ENCODE peak calls at places on chromosomes 2 and 18, in nine cellular contexts. W, U, B, Z, Y, E, H, O and M are unnamed samples.

GRCh38 chr2:9800975-9801723 is 42.1 kb upstream of the TAF1B start:
- DNase-seq in Z (peak; percentile 36), B (peak; percentile 72), W (no peak), Y (no peak), U (no peak), O (no peak), H (no peak), E (peak; percentile 28), M (no peak)

GRCh38 chr2:139684286-139684860 is 904.2 kb upstream of the NXPH2 start:
- DNase-seq in E (no peak), O (no peak), U (no peak), Z (no peak), H (no peak), W (no peak), B (no peak), Y (no peak), M (peak; percentile 98)

GRCh38 chr2:196808281-196808680 is 874 bp downstream of the C2orf66 start:
- DNase-seq in W (no peak), H (no peak), Y (no peak), U (no peak), E (no peak), O (no peak), Z (no peak), B (no peak), M (no peak)

GRCh38 chr2:129469881-129470280 is 509.6 kb upstream of the RAB6C start:
- DNase-seq in H (no peak), W (no peak), E (no peak), Z (no peak), B (no peak), Y (no peak), O (no peak), U (no peak), M (no peak)

GRCh38 chr18:11004294-11004693 is 145.1 kb downstream of the PIEZO2 start:
- DNase-seq in Y (no peak), E (peak; percentile 3), U (no peak), H (no peak), B (no peak), W (no peak), O (no peak), Z (no peak), M (no peak)

GRCh38 chr2:201127570-201127969 is 11.6 kb downstream of the CFLAR start:
- DNase-seq in U (no peak), W (no peak), B (peak; percentile 74), Y (peak; percentile 75), Z (no peak), O (no peak), H (no peak), E (peak; percentile 71), M (peak; percentile 95)

GRCh38 chr2:21770787-21771186 is 647.0 kb downstream of the TDRD15 start:
- DNase-seq in H (no peak), Y (no peak), E (no peak), W (no peak), B (no peak), U (no peak), Z (no peak), O (no peak), M (no peak)

GRCh38 chr2:30731706-30732105 is 75.5 kb downstream of the CAPN13 start:
- DNase-seq in U (no peak), W (no peak), Y (no peak), B (no peak), Z (no peak), E (no peak), O (no peak), H (no peak), M (no peak)

GRCh38 chr18:49723648-49724180 is 89.6 kb downstream of the ACAA2 start:
- DNase-seq in Z (no peak), W (no peak), E (no peak), U (no peak), O (no peak), H (no peak), B (no peak), Y (no peak), M (no peak)

GRCh38 chr2:8677646-8678592 is 3.9 kb upstream of the ID2 start:
- DNase-seq in O (no peak), E (peak; percentile 67), Z (no peak), B (peak; percentile 73), W (peak; percentile 70), H (peak; percentile 64), U (peak; percentile 65), Y (no peak), M (peak; percentile 50)

GRCh38 chr2:29372185-29372584 is 257.0 kb downstream of the CLIP4 start:
- DNase-seq in Y (no peak), W (no peak), U (no peak), Z (no peak), E (no peak), O (no peak), B (no peak), H (no peak), M (no peak)

GRCh38 chr2:216404010-216404618 is 8.2 kb upstream of the SMARCAL1 start:
- DNase-seq in O (peak; percentile 29), H (peak; percentile 59), W (no peak), Z (peak; percentile 28), E (peak; percentile 75), Y (no peak), U (no peak), B (peak; percentile 75), M (peak; percentile 22)

GRCh38 chr2:239910851-239911629 is 114.1 kb downstream of the NDUFA10 start:
- DNase-seq in Y (no peak), Z (no peak), H (no peak), E (no peak), O (peak; percentile 64), U (no peak), W (no peak), B (no peak), M (no peak)

GRCh38 chr2:207163053-207163814 is 2.5 kb downstream of the KLF7 start:
- DNase-seq in Y (peak; percentile 84), O (no peak), H (no peak), W (no peak), B (no peak), Z (no peak), U (no peak), E (peak; percentile 91), M (peak; percentile 65)

GRCh38 chr2:104944495-104944894 is 90.6 kb downstream of the POU3F3 start:
- DNase-seq in U (no peak), Y (no peak), B (no peak), Z (no peak), H (peak; percentile 6), W (peak; percentile 38), E (peak; percentile 11), O (no peak), M (peak; percentile 24)

GRCh38 chr2:198141726-198142125 is 337.3 kb downstream of the PLCL1 start:
- DNase-seq in B (no peak), W (no peak), O (no peak), E (no peak), H (no peak), Z (no peak), Y (no peak), U (no peak), M (no peak)

GRCh38 chr2:104914509-104914908 is 60.6 kb downstream of the POU3F3 start:
- DNase-seq in E (no peak), W (no peak), Z (no peak), H (no peak), B (no peak), U (no peak), Y (no peak), O (no peak), M (no peak)

GRCh38 chr2:173623411-173624076 is 268.9 kb downstream of the CDCA7 start:
- DNase-seq in Z (no peak), H (no peak), U (no peak), E (no peak), O (no peak), B (no peak), Y (no peak), W (no peak), M (no peak)

GRCh38 chr2:63849381-63850203 is 7.9 kb downstream of the UGP2 start:
- DNase-seq in Z (no peak), O (no peak), U (no peak), W (no peak), B (no peak), Y (peak; percentile 54), E (peak; percentile 59), H (no peak), M (no peak)

GRCh38 chr2:237627463-237628321 is at the start of gene LRRFIP1:
- DNase-seq in O (peak; percentile 78), W (no peak), U (no peak), E (peak; percentile 80), Y (no peak), H (no peak), Z (peak; percentile 31), B (no peak), M (peak; percentile 27)

GRCh38 chr2:203797363-203798111 is 70.0 kb upstream of the CTLA4 start:
- DNase-seq in W (no peak), B (no peak), U (no peak), Z (no peak), O (no peak), Y (no peak), E (peak; percentile 36), H (no peak), M (no peak)

GRCh38 chr2:30359644-30360167 is 87.3 kb upstream of the LCLAT1 start:
- DNase-seq in W (peak; percentile 9), Z (no peak), Y (no peak), E (no peak), H (no peak), B (peak; percentile 48), O (no peak), U (no peak), M (no peak)

GRCh38 chr2:56295666-56296065 is 111.9 kb downstream of the CCDC85A start:
- DNase-seq in Z (no peak), U (no peak), Y (no peak), B (no peak), E (no peak), H (no peak), W (no peak), O (no peak), M (no peak)

GRCh38 chr2:3149441-3150217 is 228.0 kb downstream of the EIPR1 start:
- DNase-seq in W (no peak), Y (no peak), O (no peak), U (no peak), Z (no peak), H (no peak), E (no peak), B (no peak), M (no peak)

GRCh38 chr2:230684222-230685164 is 28.1 kb upstream of the CAB39 start:
- DNase-seq in Y (no peak), H (no peak), B (no peak), E (no peak), U (no peak), W (no peak), O (no peak), Z (no peak), M (no peak)

GRCh38 chr18:79490593-79491551 is 95.1 kb downstream of the NFATC1 start:
- DNase-seq in O (peak; percentile 31), Z (no peak), E (no peak), B (no peak), Y (no peak), W (no peak), U (no peak), H (no peak), M (no peak)